ENCODE peak calls at places on chromosomes 12 and 14, in eight cellular contexts. G, J, B, S, A, P, E and M are unnamed samples.

GRCh38 chr12:89525002-89525823 is 617 bp upstream of the GALNT4 start:
- DNase-seq in G (peak; percentile 37), J (peak; percentile 71), B (peak; percentile 28), S (no peak), A (peak; percentile 79), P (peak; percentile 21), E (peak; percentile 33), M (no peak)

GRCh38 chr12:55829967-55830600 is 697 bp upstream of the DNAJC14 start:
- DNase-seq in G (peak; percentile 67), J (peak; percentile 52), B (peak; percentile 18), S (no peak), A (peak; percentile 77), P (no peak), E (no peak), M (no peak)

GRCh38 chr14:25014440-25014839 is 35.5 kb downstream of the STXBP6 start:
- DNase-seq in G (no peak), J (no peak), B (no peak), S (no peak), A (no peak), P (peak; percentile 31), E (peak; percentile 3), M (peak; percentile 15)

GRCh38 chr12:50387487-50387886 is 8.9 kb downstream of the FAM186A start:
- DNase-seq in G (no peak), J (no peak), B (no peak), S (no peak), A (no peak), P (no peak), E (peak; percentile 23), M (no peak)

GRCh38 chr14:31902002-31902401 is 175.1 kb upstream of the ARHGAP5 start:
- DNase-seq in G (no peak), J (no peak), B (no peak), S (no peak), A (no peak), P (no peak), E (no peak), M (no peak)

GRCh38 chr12:53722450-53723041 is 4.7 kb downstream of the CALCOCO1 start:
- DNase-seq in G (no peak), J (no peak), B (no peak), S (no peak), A (no peak), P (peak; percentile 82), E (no peak), M (no peak)

GRCh38 chr14:23727566-23728335 is 91.6 kb downstream of the DHRS2 start:
- DNase-seq in G (no peak), J (peak; percentile 43), B (peak; percentile 18), S (no peak), A (peak; percentile 80), P (peak; percentile 26), E (peak; percentile 56), M (peak; percentile 19)

GRCh38 chr14:33765251-33765650 is 185.6 kb downstream of the EGLN3 start:
- DNase-seq in G (no peak), J (no peak), B (peak; percentile 82), S (no peak), A (peak; percentile 70), P (no peak), E (no peak), M (no peak)

GRCh38 chr14:104444159-104445030 is 135.2 kb upstream of the C14orf180 start:
- DNase-seq in G (no peak), J (no peak), B (no peak), S (no peak), A (no peak), P (no peak), E (no peak), M (no peak)

GRCh38 chr14:77805703-77806102 is 5.8 kb downstream of the ADCK1 start:
- DNase-seq in G (no peak), J (no peak), B (no peak), S (no peak), A (no peak), P (no peak), E (no peak), M (no peak)

GRCh38 chr14:77804592-77804991 is 4.7 kb downstream of the ADCK1 start:
- DNase-seq in G (no peak), J (peak; percentile 54), B (no peak), S (no peak), A (peak; percentile 84), P (no peak), E (peak; percentile 35), M (no peak)

GRCh38 chr14:77794357-77794756 is 5.6 kb upstream of the ADCK1 start:
- DNase-seq in G (no peak), J (no peak), B (no peak), S (no peak), A (no peak), P (no peak), E (no peak), M (no peak)

GRCh38 chr14:77800814-77801213 is 905 bp downstream of the ADCK1 start:
- DNase-seq in G (no peak), J (no peak), B (no peak), S (no peak), A (no peak), P (no peak), E (no peak), M (no peak)

DNA sequence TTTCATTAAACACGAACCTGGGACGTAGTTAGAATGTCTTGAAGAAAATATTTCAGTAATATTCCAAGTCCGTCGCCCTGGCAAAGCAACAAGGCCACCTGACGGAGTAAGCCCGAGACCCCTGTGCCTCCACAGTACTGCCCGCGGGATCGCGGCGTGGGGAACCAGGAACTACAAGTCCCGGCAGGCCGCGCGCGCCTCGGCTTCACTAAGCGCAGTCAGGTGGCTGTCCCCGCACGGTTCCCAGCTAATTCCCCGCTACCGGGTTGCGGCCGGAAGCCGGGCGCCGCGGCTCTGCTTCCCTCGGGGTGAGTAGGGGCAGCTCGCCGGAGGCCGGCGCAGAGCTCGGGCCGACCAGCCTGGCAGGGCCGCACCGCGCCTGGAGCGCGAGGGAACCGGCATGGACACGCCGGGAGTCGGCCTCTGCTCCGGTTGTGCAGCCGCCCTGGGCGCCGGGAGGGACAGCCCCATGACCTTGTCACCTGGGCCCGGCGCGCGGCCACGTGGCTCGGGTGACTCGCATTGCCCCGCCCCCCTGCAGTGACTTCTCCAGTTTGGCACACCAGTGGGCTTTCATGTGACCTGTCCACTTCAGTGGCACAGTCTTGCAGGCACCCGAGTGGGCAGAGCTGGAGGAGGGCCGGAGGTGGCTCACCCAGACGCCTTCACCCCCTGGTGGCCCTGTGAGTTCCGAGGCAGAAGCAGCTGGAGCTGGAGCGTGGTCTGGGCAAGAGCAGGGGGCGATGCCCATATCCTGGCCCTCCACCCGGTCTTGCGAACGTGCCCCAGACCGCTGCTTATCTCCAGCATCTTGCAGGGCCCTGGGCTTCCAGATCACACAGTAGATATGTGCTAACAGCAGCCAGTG is at the start of gene ADCK1:
- DNase-seq in G (peak; percentile 85), J (peak; percentile 91), B (peak; percentile 78), S (no peak), A (peak; percentile 87), P (peak; percentile 68), E (peak; percentile 76), M (no peak)
- TF ChIP-seq CTCF in G (no peak), J (peak; percentile 33), B (peak; percentile 35), S (no peak), A (no peak), P (peak; percentile 42), E (peak; percentile 59), M (peak; percentile 52)

DNA sequence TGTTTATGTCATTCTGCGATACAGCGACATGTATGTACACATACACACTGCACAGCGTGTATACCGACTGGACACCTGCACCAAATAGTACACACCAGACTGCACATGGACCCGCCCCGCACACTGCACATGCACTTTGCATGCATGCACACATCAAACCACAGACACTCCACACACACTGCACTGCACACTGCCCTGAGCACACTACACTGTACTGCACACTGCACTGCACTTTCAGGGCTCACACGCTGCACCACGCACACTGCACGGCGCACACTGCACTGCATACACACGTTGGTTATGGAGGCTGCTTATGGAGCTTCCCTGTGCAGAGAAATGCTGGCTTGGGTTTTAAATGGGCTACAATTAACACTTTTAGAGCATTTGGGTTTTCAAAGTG is 1.6 kb downstream of the PAPLN start:
- DNase-seq in G (no peak), J (no peak), B (peak; percentile 17), S (no peak), A (no peak), P (no peak), E (no peak), M (no peak)
- H3K4me3 ChIP-seq in G (no peak overlapping the region), J (no peak overlapping the region), B (peak overlapping the region; percentile 65), S (no peak overlapping the region), A (peak overlapping the region; percentile 69), P (no peak overlapping the region), E (no peak overlapping the region), M (peak overlapping the region; percentile 72)

GRCh38 chr14:74501135-74501614 is 7.6 kb downstream of the ISCA2 start:
- DNase-seq in G (peak; percentile 57), J (peak; percentile 31), B (peak; percentile 79), S (no peak), A (peak; percentile 93), P (peak; percentile 83), E (peak; percentile 72), M (no peak)

GRCh38 chr14:74501691-74502090 is 8.1 kb downstream of the ISCA2 start:
- DNase-seq in G (no peak), J (no peak), B (no peak), S (no peak), A (no peak), P (no peak), E (no peak), M (no peak)

GRCh38 chr14:74503256-74503972 is 9.8 kb downstream of the ISCA2 start:
- DNase-seq in G (no peak), J (no peak), B (no peak), S (no peak), A (no peak), P (no peak), E (no peak), M (no peak)

GRCh38 chr14:74503973-74504335 is 10.4 kb downstream of the ISCA2 start:
- DNase-seq in G (no peak), J (no peak), B (no peak), S (no peak), A (no peak), P (no peak), E (no peak), M (no peak)

GRCh38 chr14:74502236-74503019 is 8.9 kb downstream of the ISCA2 start:
- DNase-seq in G (no peak), J (peak; percentile 62), B (peak; percentile 39), S (peak; percentile 30), A (peak; percentile 83), P (peak; percentile 45), E (peak; percentile 44), M (no peak)
- TF ChIP-seq CTCF in G (no peak), J (peak; percentile 76), B (peak; percentile 40), S (peak; percentile 67), A (peak; percentile 73), P (peak; percentile 49), E (peak; percentile 39), M (peak; percentile 68)

DNA sequence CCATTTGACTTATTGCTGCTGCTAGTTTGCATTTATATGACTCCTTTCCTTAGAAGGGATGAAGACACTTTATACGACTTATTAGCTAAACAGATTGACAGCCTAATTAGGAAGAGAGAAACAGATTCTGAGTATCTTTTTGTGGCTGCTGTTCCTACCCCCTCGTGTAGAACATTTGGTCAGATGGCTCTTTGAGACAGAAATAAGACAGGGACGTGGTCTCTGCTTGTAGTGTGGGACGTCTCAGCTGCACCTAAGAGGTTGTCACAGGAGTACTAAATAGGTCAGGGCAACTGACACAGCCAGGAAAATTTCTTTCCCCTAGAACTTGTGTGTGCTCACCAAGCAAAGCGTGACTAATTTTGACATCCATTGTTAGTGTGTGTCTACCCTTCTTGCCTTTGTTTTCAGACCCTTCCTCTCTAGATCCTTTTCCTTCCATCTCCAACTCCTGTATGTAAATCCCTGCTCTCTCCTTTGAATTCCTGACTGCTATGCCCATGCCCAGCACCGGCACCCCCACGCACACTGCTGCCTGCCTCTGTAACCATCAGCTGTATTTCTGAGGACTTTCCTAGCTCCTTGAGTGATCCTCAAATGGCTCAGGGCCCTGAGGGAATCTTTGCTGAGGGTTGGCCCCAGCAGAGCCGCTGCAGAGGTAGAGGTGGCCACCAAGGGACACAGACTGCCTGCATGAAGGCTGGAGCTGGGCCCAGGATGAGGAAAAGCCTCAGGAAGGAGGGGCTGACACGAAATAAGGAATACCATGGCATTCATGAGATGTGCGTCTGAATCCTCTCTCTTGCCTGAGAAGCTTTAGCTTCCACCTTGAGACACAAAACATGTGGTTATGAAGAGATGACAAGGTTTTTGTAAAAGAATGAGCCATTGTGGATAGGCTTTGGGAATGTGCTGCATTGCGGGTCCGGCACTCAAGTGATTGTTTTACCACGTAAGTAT is 83.0 kb downstream of the DAD1 start:
- DNase-seq in G (no peak), J (peak; percentile 66), B (no peak), S (no peak), A (no peak), P (no peak), E (no peak), M (no peak)
- H3K4me3 ChIP-seq in G (no peak overlapping the region), J (peak overlapping the region; percentile 8), B (no peak overlapping the region), S (no peak overlapping the region), A (no peak overlapping the region), P (no peak overlapping the region), E (no peak overlapping the region), M (no peak overlapping the region)